ENCODE peak calls at places on chromosomes 7 and 10, in five cellular contexts. U, C, F, W and R are unnamed samples.
A peak's percentile ranks its signal among the peaks of the same experiment; 100 is the strongest.

GRCh38 chr7:50628469-50629084 is 63.4 kb upstream of the DDC start:
- DNase-seq in U (no peak), C (no peak), F (no peak), W (no peak), R (no peak)

GRCh38 chr7:50685445-50686070 is 97.1 kb downstream of the GRB10 start:
- DNase-seq in U (no peak), C (no peak), F (no peak), W (no peak), R (no peak)

GRCh38 chr7:104758504-104758903 is 255.5 kb upstream of the KMT2E start:
- DNase-seq in U (no peak), C (no peak), F (peak; percentile 6), W (no peak), R (no peak)

GRCh38 chr7:120941064-120941463 is 9.5 kb upstream of the ING3 start:
- DNase-seq in U (no peak), C (no peak), F (no peak), W (no peak), R (no peak)

GRCh38 chr10:115975506-115975905 is 297.5 kb downstream of the GFRA1 start:
- DNase-seq in U (no peak), C (no peak), F (no peak), W (no peak), R (no peak)

GRCh38 chr10:71766717-71767419 is 6.5 kb downstream of the VSIR start:
- DNase-seq in U (peak; percentile 82), C (peak; percentile 92), F (peak; percentile 79), W (no peak), R (peak; percentile 94)

GRCh38 chr10:132515811-132516726 is 21.5 kb upstream of the INPP5A start:
- DNase-seq in U (no peak), C (peak; percentile 71), F (no peak), W (no peak), R (no peak)

GRCh38 chr10:42635098-42635497 is 3.3 kb downstream of the ZNF33B start:
- DNase-seq in U (no peak), C (no peak), F (no peak), W (no peak), R (no peak)

GRCh38 chr7:85595639-85596268 is 408.9 kb upstream of the SEMA3D start:
- DNase-seq in U (no peak), C (no peak), F (no peak), W (no peak), R (no peak)

DNA sequence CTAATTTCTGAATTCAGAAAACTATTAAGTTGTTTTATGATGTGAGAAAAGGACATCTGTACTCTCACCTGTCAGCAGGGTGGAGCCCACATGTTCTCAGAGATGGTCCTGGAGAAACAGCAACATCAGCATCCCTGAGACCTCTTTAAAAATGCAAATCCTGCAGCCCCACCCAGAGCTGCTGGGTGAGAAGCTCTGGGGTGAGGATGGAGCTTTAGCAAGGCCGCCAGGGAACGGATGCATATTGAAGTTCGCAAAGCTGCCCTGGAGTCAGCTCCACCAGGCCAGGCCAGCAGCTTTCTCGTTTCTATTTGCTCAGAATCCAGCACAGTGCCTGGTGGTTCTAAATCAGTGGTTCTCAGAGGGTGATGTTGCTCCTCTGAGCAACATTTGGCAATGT is 49.1 kb downstream of the PRKCQ start:
- DNase-seq in U (no peak), C (no peak), F (no peak), W (no peak), R (no peak)
- H3K27ac ChIP-seq in U (no peak overlapping the region), C (peak overlapping the region; percentile 36), F (no peak overlapping the region), W (peak overlapping the region; percentile 84), R (no peak overlapping the region)

GRCh38 chr10:75544381-75544780 is 113.0 kb downstream of the LRMDA start:
- DNase-seq in U (no peak), C (no peak), F (no peak), W (no peak), R (no peak)

GRCh38 chr10:75541411-75541810 is 110.0 kb downstream of the LRMDA start:
- DNase-seq in U (no peak), C (no peak), F (no peak), W (no peak), R (no peak)

GRCh38 chr10:75542902-75543301 is 111.5 kb downstream of the LRMDA start:
- DNase-seq in U (no peak), C (no peak), F (no peak), W (no peak), R (no peak)

GRCh38 chr10:75540357-75541335 is 109.2 kb downstream of the LRMDA start:
- DNase-seq in U (no peak), C (no peak), F (no peak), W (no peak), R (no peak)

GRCh38 chr10:75542084-75542483 is 110.7 kb downstream of the LRMDA start:
- DNase-seq in U (no peak), C (no peak), F (no peak), W (no peak), R (no peak)
- H3K27ac ChIP-seq in U (no peak overlapping the region), C (no peak overlapping the region), F (no peak overlapping the region), W (no peak overlapping the region), R (no peak overlapping the region)

DNA sequence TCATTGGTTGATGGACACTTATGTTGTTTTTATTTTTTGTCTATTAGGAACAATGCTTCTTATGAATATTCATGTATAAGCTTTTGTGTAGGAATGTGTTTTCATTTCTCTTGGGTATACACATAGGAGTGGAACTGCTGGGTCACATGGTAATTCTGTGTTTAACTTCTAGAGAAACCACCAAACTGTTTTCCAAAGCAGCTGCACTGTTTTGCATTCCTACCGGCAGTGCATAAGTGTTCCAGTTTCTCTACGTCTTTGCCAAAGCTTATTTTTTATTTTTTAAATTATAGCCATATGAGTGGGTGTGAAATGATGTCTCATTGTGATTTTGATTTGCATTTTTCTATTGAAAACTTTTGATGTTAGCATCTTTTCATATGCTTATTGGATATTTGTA is 51.3 kb downstream of the ADK start:
- DNase-seq in U (no peak), C (no peak), F (no peak), W (no peak), R (no peak)
- H3K27ac ChIP-seq in U (no peak overlapping the region), C (no peak overlapping the region), F (no peak overlapping the region), W (no peak overlapping the region), R (no peak overlapping the region)

GRCh38 chr10:50438049-50438936 is 185.5 kb downstream of the SGMS1 start:
- DNase-seq in U (no peak), C (no peak), F (no peak), W (no peak), R (no peak)

GRCh38 chr10:50439806-50440205 is 183.9 kb downstream of the SGMS1 start:
- DNase-seq in U (no peak), C (no peak), F (no peak), W (no peak), R (no peak)

GRCh38 chr10:50440489-50440888 is 183.3 kb downstream of the SGMS1 start:
- DNase-seq in U (no peak), C (no peak), F (no peak), W (no peak), R (no peak)

GRCh38 chr10:50437248-50437647 is 185.9 kb upstream of the ASAH2 start:
- DNase-seq in U (no peak), C (no peak), F (no peak), W (no peak), R (no peak)

GRCh38 chr10:50439187-50439586 is 184.6 kb downstream of the SGMS1 start:
- DNase-seq in U (no peak), C (no peak), F (no peak), W (no peak), R (no peak)
- H3K27ac ChIP-seq in U (no peak overlapping the region), C (no peak overlapping the region), F (no peak overlapping the region), W (no peak overlapping the region), R (no peak overlapping the region)

GRCh38 chr7:155256081-155256760 is 41.5 kb upstream of the INSIG1 start:
- DNase-seq in U (no peak), C (peak; percentile 48), F (no peak), W (no peak), R (no peak)

GRCh38 chr7:155255660-155256059 is 42.0 kb upstream of the INSIG1 start:
- DNase-seq in U (no peak), C (no peak), F (no peak), W (no peak), R (no peak)

GRCh38 chr7:155258233-155258575 is 39.5 kb upstream of the INSIG1 start:
- DNase-seq in U (peak; percentile 37), C (no peak), F (peak; percentile 53), W (no peak), R (peak; percentile 63)

GRCh38 chr7:155257482-155258232 is 40.0 kb upstream of the INSIG1 start:
- DNase-seq in U (peak; percentile 81), C (no peak), F (no peak), W (no peak), R (peak; percentile 12)

GRCh38 chr7:155256761-155257481 is 40.8 kb upstream of the INSIG1 start:
- DNase-seq in U (no peak), C (no peak), F (no peak), W (no peak), R (no peak)
- H3K27ac ChIP-seq in U (peak overlapping the region; percentile 75), C (no peak overlapping the region), F (no peak overlapping the region), W (no peak overlapping the region), R (peak overlapping the region; percentile 97)

GRCh38 chr7:115178831-115179230 is 256.9 kb downstream of the MDFIC start:
- DNase-seq in U (no peak), C (no peak), F (no peak), W (no peak), R (no peak)
- H3K27ac ChIP-seq in U (no peak overlapping the region), C (no peak overlapping the region), F (no peak overlapping the region), W (no peak overlapping the region), R (no peak overlapping the region)

GRCh38 chr10:32377458-32378370 is 30.8 kb upstream of the EPC1 start:
- DNase-seq in U (no peak), C (no peak), F (peak; percentile 32), W (peak; percentile 34), R (peak; percentile 24)
- H3K27ac ChIP-seq in U (peak overlapping the region; percentile 82), C (peak overlapping the region; percentile 86), F (peak overlapping the region; percentile 80), W (peak overlapping the region; percentile 72), R (no peak overlapping the region)

GRCh38 chr7:154493594-154493993 is 441.4 kb downstream of the DPP6 start:
- DNase-seq in U (no peak), C (no peak), F (no peak), W (no peak), R (no peak)
- H3K27ac ChIP-seq in U (no peak overlapping the region), C (no peak overlapping the region), F (no peak overlapping the region), W (no peak overlapping the region), R (no peak overlapping the region)